ENCODE peak calls at places on chromosome 13, in seven cellular contexts. N is HCT116, E is GM10248, O is left lung, P is neural crest cell, D is fibroblast of lung, F is heart right ventricle. Z is an unnamed sample.

GRCh38 chr13:106570354-106570822 is 2.5 kb upstream of the ARGLU1 start:
- DNase-seq in P (peak), F (no peak), O (peak), E (no peak), N (peak), D (peak), Z (peak)

GRCh38 chr13:73259061-73259908 is 200.5 kb downstream of the KLF5 start:
- DNase-seq in E (no peak), D (peak), F (no peak), N (no peak), P (no peak), O (no peak), Z (no peak)

GRCh38 chr13:32734511-32734910 is 148.3 kb downstream of the PDS5B start:
- DNase-seq in O (no peak), N (no peak), E (no peak), F (no peak), D (peak), P (no peak), Z (no peak)

GRCh38 chr13:31767175-31767900 is 28.0 kb downstream of the RXFP2 start:
- DNase-seq in O (no peak), N (no peak), D (peak), F (no peak), P (no peak), E (no peak), Z (no peak)

GRCh38 chr13:79407349-79407979 is 1.4 kb upstream of the RBM26 start:
- DNase-seq in F (no peak), N (no peak), D (no peak), O (no peak), P (no peak), E (no peak), Z (no peak)

GRCh38 chr13:76816394-76816793 is 69.8 kb downstream of the KCTD12 start:
- DNase-seq in O (no peak), N (no peak), P (no peak), E (no peak), D (no peak), F (no peak), Z (no peak)

GRCh38 chr13:108594153-108594552 is 35.3 kb upstream of the MYO16 start:
- DNase-seq in F (no peak), D (no peak), N (no peak), P (no peak), O (no peak), E (no peak), Z (no peak)

GRCh38 chr13:106156468-106156867 is 379.0 kb downstream of the EFNB2 start:
- DNase-seq in O (no peak), N (peak), F (no peak), D (peak), E (no peak), P (no peak), Z (no peak)

GRCh38 chr13:73870970-73871935 is 263.0 kb downstream of the KLF12 start:
- DNase-seq in E (no peak), N (no peak), D (peak), F (peak), P (no peak), O (no peak), Z (no peak)

GRCh38 chr13:43132228-43132627 is 108.8 kb downstream of the DNAJC15 start:
- DNase-seq in N (peak), P (no peak), E (peak), F (peak), D (peak), O (no peak), Z (no peak)

GRCh38 chr13:20190481-20191310 is 2.0 kb downstream of the GJB2 start:
- DNase-seq in E (no peak), N (no peak), F (no peak), D (peak), O (no peak), P (no peak), Z (no peak)

GRCh38 chr13:20186771-20187170 is 6.0 kb downstream of the GJB2 start:
- DNase-seq in P (no peak), F (no peak), N (no peak), E (no peak), D (no peak), O (no peak), Z (no peak)

GRCh38 chr13:20191902-20192469 is 752 bp downstream of the GJB2 start:
- DNase-seq in O (no peak), F (no peak), P (no peak), E (peak), N (no peak), D (no peak), Z (no peak)

GRCh38 chr13:20191311-20191901 is 1.3 kb downstream of the GJB2 start:
- DNase-seq in D (no peak), O (no peak), F (no peak), N (no peak), P (no peak), E (no peak), Z (no peak)

GRCh38 chr13:20188649-20189553 is 3.8 kb downstream of the GJB2 start:
- DNase-seq in O (peak), N (no peak), D (no peak), P (no peak), F (no peak), E (no peak), Z (no peak)
- TF ChIP-seq CTCF in O (no peak), N (no peak), D (no peak), P (peak), F (peak), E (no peak), Z (no peak)

GRCh38 chr13:111573801-111574200 is 253.4 kb downstream of the TEX29 start:
- DNase-seq in D (no peak), F (no peak), O (no peak), E (no peak), N (no peak), P (no peak), Z (no peak)

GRCh38 chr13:111572956-111573355 is 252.5 kb downstream of the TEX29 start:
- DNase-seq in D (no peak), P (no peak), E (no peak), O (no peak), N (no peak), F (no peak), Z (no peak)

GRCh38 chr13:111575719-111576118 is 255.3 kb downstream of the TEX29 start:
- DNase-seq in D (no peak), F (no peak), P (no peak), N (no peak), E (no peak), O (no peak), Z (no peak)

GRCh38 chr13:111575276-111575675 is 254.8 kb downstream of the TEX29 start:
- DNase-seq in F (no peak), E (no peak), N (no peak), O (no peak), P (no peak), D (no peak), Z (no peak)

GRCh38 chr13:111573362-111573761 is 252.9 kb downstream of the TEX29 start:
- DNase-seq in E (no peak), F (no peak), P (no peak), D (no peak), N (no peak), O (no peak), Z (no peak)
- TF ChIP-seq CTCF in E (no peak), F (no peak), P (no peak), D (no peak), N (no peak), O (no peak), Z (no peak)

GRCh38 chr13:65882810-65883209 is 1347.3 kb downstream of the PCDH9 start:
- DNase-seq in P (no peak), D (no peak), O (no peak), N (no peak), E (no peak), F (no peak), Z (no peak)
- TF ChIP-seq CTCF in P (peak), D (no peak), O (no peak), N (no peak), E (no peak), F (no peak), Z (no peak)

GRCh38 chr13:97367016-97367415 is 67.0 kb upstream of the RAP2A start:
- DNase-seq in F (no peak), N (no peak), P (no peak), D (peak), O (peak), E (no peak), Z (no peak)

GRCh38 chr13:97364827-97365226 is 69.1 kb upstream of the RAP2A start:
- DNase-seq in D (no peak), F (no peak), P (no peak), O (no peak), E (no peak), N (no peak), Z (no peak)

GRCh38 chr13:97367427-97367826 is 66.5 kb upstream of the RAP2A start:
- DNase-seq in E (no peak), P (no peak), N (no peak), D (peak), F (no peak), O (no peak), Z (no peak)

GRCh38 chr13:97364031-97364430 is 69.9 kb upstream of the RAP2A start:
- DNase-seq in F (no peak), N (no peak), P (no peak), D (no peak), O (no peak), E (no peak), Z (no peak)

GRCh38 chr13:97366172-97366688 is 67.7 kb upstream of the RAP2A start:
- DNase-seq in P (no peak), O (no peak), D (peak), E (no peak), N (no peak), F (no peak), Z (no peak)
- TF ChIP-seq CTCF in P (peak), O (no peak), D (no peak), E (peak), N (no peak), F (no peak), Z (no peak)

GRCh38 chr13:30618186-30618937 is 642 bp downstream of the USPL1 start:
- DNase-seq in D (no peak), O (peak), P (no peak), N (no peak), F (peak), E (no peak), Z (peak)

GRCh38 chr13:30616927-30617314 is 799 bp upstream of the USPL1 start:
- DNase-seq in O (peak), N (peak), D (peak), P (no peak), F (peak), E (peak), Z (no peak)

GRCh38 chr13:30618938-30619289 is 1.2 kb downstream of the USPL1 start:
- DNase-seq in N (no peak), P (no peak), E (no peak), F (no peak), D (no peak), O (no peak), Z (no peak)

GRCh38 chr13:30615851-30616311 is 1.8 kb upstream of the USPL1 start:
- DNase-seq in P (no peak), F (no peak), D (peak), E (no peak), O (no peak), N (no peak), Z (no peak)

GRCh38 chr13:30617315-30618185 is at the start of gene USPL1:
- DNase-seq in N (peak), D (peak), E (peak), O (peak), P (peak), F (peak), Z (peak)
- TF ChIP-seq CTCF in N (no peak), D (no peak), E (no peak), O (peak), P (peak), F (peak), Z (no peak)

Z was measured in activated B cell treated with CpG ODN at 0.5 μM for 24 hours.